ENCODE peak calls at places on chromosome 18, in six cellular contexts. N is lower lobe of right lung, F is OCI-LY7, O is GM10248, E is heart left ventricle, P is HCT116. G is an unnamed sample.
A peak's percentile ranks its signal among the peaks of the same experiment; 100 is the strongest.

GRCh38 chr18:42649636-42650035 is 465.8 kb downstream of the RIT2 start:
- DNase-seq in N (no peak), O (no peak), E (no peak), F (no peak), P (no peak), G (no peak)

GRCh38 chr18:65468881-65469280 is 281.9 kb upstream of the CDH7 start:
- DNase-seq in O (no peak), E (no peak), F (no peak), N (no peak), P (no peak), G (no peak)

GRCh38 chr18:67710639-67711038 is 194.1 kb upstream of the DSEL start:
- DNase-seq in O (no peak), N (no peak), P (no peak), E (no peak), F (no peak), G (peak; percentile 9)

GRCh38 chr18:23844991-23845680 is 155.9 kb downstream of the LAMA3 start:
- DNase-seq in O (no peak), E (no peak), F (no peak), P (no peak), N (no peak), G (no peak)

GRCh38 chr18:51621103-51621969 is 423.9 kb upstream of the MEX3C start:
- DNase-seq in N (peak; percentile 48), P (peak; percentile 1), E (no peak), F (peak; percentile 18), O (peak; percentile 52), G (peak; percentile 72)

GRCh38 chr18:25737710-25738251 is 352.6 kb downstream of the SS18 start:
- DNase-seq in F (no peak), E (no peak), O (no peak), P (peak; percentile 6), N (no peak), G (no peak)

GRCh38 chr18:41645600-41646360 is 309.3 kb upstream of the PIK3C3 start:
- DNase-seq in N (no peak), E (no peak), F (no peak), P (no peak), O (no peak), G (no peak)

GRCh38 chr18:79524181-79525078 is 128.7 kb downstream of the NFATC1 start:
- DNase-seq in P (no peak), F (peak; percentile 28), O (peak; percentile 67), N (peak; percentile 48), E (peak; percentile 65), G (peak; percentile 8)

GRCh38 chr18:57095884-57096283 is 51.0 kb upstream of the BOD1L2 start:
- DNase-seq in E (no peak), N (no peak), P (no peak), O (no peak), F (no peak), G (no peak)

GRCh38 chr18:74945774-74946545 is 263.0 kb downstream of the PTGR3 start:
- DNase-seq in N (no peak), E (no peak), O (no peak), P (no peak), F (no peak), G (no peak)

GRCh38 chr18:73556904-73557303 is 590.7 kb downstream of the FBXO15 start:
- DNase-seq in F (no peak), O (no peak), P (no peak), N (no peak), E (no peak), G (no peak)

GRCh38 chr18:26999797-27000196 is 134.3 kb upstream of the AQP4 start:
- DNase-seq in N (no peak), F (no peak), E (no peak), P (no peak), O (no peak), G (no peak)

GRCh38 chr18:22069916-22070315 is 99.5 kb upstream of the GATA6 start:
- DNase-seq in E (no peak), F (no peak), P (no peak), N (no peak), O (no peak), G (no peak)

GRCh38 chr18:69777248-69777647 is 170.4 kb downstream of the CD226 start:
- DNase-seq in P (no peak), F (no peak), O (no peak), E (no peak), N (no peak), G (no peak)

GRCh38 chr18:39942702-39943101 is 2012.3 kb upstream of the PIK3C3 start:
- DNase-seq in N (no peak), E (no peak), P (no peak), O (no peak), F (no peak), G (no peak)

GRCh38 chr18:2846241-2846637 is 567 bp upstream of the EMILIN2 start:
- DNase-seq in F (no peak), O (peak; percentile 46), P (no peak), N (peak; percentile 52), E (peak; percentile 74), G (peak; percentile 26)

GRCh38 chr18:33212363-33212762 is 228.2 kb downstream of the CCDC178 start:
- DNase-seq in N (no peak), P (no peak), F (no peak), O (no peak), E (no peak), G (no peak)

GRCh38 chr18:3441290-3441689 is 8.7 kb upstream of the TGIF1 start:
- DNase-seq in E (no peak), N (no peak), P (no peak), O (no peak), F (peak; percentile 17), G (no peak)

GRCh38 chr18:37561986-37562385 is 3.6 kb downstream of the CELF4 start:
- DNase-seq in E (no peak), F (no peak), N (no peak), P (no peak), O (no peak), G (no peak)

GRCh38 chr18:36829362-36830140 is 624 bp downstream of the KIAA1328 start:
- DNase-seq in F (no peak), N (no peak), O (no peak), P (no peak), E (no peak), G (no peak)

GRCh38 chr18:50006470-50007046 is 188.4 kb downstream of the MYO5B start:
- DNase-seq in P (no peak), O (no peak), E (no peak), F (no peak), N (no peak), G (no peak)

GRCh38 chr18:13566941-13567762 is 159.2 kb downstream of the FAM210A start:
- DNase-seq in F (peak; percentile 76), E (peak; percentile 79), P (no peak), N (peak; percentile 86), O (peak; percentile 79), G (peak; percentile 90)

GRCh38 chr18:76514573-76514972 is 19.5 kb upstream of the ZNF516 start:
- DNase-seq in O (no peak), E (no peak), P (no peak), N (no peak), F (no peak), G (no peak)

GRCh38 chr18:67192535-67192934 is 324.0 kb downstream of the DSEL start:
- DNase-seq in N (no peak), P (no peak), O (no peak), F (no peak), E (no peak), G (no peak)

GRCh38 chr18:47215554-47216138 is 35.8 kb downstream of the SKOR2 start:
- DNase-seq in F (peak; percentile 26), E (no peak), N (no peak), P (peak; percentile 55), O (peak; percentile 13), G (peak; percentile 51)

GRCh38 chr18:24633121-24633520 is 172.7 kb downstream of the HRH4 start:
- DNase-seq in F (no peak), O (no peak), P (no peak), E (no peak), N (no peak), G (no peak)

GRCh38 chr18:79402209-79402576 is 6.5 kb downstream of the NFATC1 start:
- DNase-seq in P (no peak), N (peak; percentile 47), E (no peak), O (no peak), F (no peak), G (no peak)

GRCh38 chr18:5970032-5970431 is 74.7 kb upstream of the TMEM200C start:
- DNase-seq in F (no peak), E (no peak), P (no peak), O (no peak), N (no peak), G (no peak)

GRCh38 chr18:72091369-72091768 is 452.8 kb downstream of the CBLN2 start:
- DNase-seq in E (no peak), F (peak; percentile 21), P (no peak), N (no peak), O (no peak), G (no peak)

GRCh38 chr18:28003451-28003850 is 173.5 kb downstream of the CDH2 start:
- DNase-seq in O (no peak), P (no peak), E (no peak), N (no peak), F (no peak), G (no peak)

DNA sequence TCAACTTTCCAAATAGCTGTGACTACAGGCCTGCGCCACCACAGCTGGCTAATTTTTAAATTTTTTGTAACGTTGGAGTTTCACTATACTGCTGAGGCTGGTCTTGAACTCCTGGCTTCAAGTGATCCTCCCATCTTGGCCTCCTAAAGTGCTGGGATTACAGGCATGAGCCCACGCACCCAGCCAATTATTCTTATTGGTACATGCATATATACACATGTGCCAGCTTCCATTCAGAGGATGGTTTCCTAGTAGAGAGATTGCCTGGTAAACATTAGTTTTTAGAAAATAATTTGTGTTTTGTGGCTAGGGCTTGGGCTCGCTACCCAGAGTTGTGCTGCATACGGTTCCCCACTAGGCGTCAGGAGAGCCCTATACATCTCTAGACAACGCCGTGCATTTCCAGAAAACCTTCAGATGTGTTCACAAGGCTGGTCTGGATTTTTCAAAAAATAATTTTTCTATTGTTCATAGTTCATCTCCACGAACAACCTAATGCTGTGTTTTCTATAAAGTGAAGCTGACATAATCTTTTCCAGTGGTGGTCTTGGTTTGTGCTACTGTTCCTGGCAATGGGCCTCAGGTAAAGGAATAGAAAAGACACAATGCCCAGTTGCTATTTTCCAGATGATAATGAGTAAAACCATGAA is 14.6 kb upstream of the AFG3L2 start:
- DNase-seq in F (peak; percentile 73), N (no peak), O (peak; percentile 66), E (no peak), P (peak; percentile 52), G (peak; percentile 69)
- TF ChIP-seq CTCF in F (peak; percentile 96), N (peak; percentile 94), O (peak; percentile 91), E (peak; percentile 88), P (peak; percentile 92), G (peak; percentile 97)

GRCh38 chr18:10264260-10264659 is 190.2 kb upstream of the APCDD1 start:
- DNase-seq in P (no peak), N (no peak), F (no peak), O (no peak), E (no peak), G (peak; percentile 32)
- TF ChIP-seq CTCF in P (no peak), N (no peak), F (no peak), O (no peak), E (no peak), G (no peak)

DNA sequence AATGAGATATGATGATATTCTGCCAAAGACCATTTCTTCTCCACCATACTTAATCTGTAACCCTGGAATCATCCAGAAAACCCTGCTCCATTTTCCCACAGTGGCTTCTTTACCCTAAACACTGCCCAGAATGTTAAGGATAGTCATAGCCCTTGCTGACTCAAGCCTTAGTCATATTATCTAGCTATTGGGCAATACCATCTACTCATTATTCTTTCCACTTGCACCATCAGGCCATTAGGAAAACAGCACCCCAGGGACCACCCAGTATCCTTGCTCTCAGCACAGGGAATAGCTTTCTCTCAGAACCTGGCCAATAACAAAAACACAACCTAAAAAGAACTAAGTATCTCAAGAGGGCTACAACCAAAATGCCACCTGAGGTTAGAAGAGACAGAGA is 445.7 kb upstream of the SLC14A2 start:
- DNase-seq in O (no peak), P (no peak), N (no peak), F (no peak), E (no peak), G (no peak)
- TF ChIP-seq CTCF in O (no peak), P (no peak), N (no peak), F (no peak), E (no peak), G (no peak)

GRCh38 chr18:59610546-59611140 is 86.6 kb downstream of the CCBE1 start:
- DNase-seq in E (no peak), P (no peak), O (no peak), F (no peak), N (no peak), G (no peak)
- TF ChIP-seq CTCF in E (no peak), P (no peak), O (no peak), F (no peak), N (no peak), G (no peak)

G was measured in GM12865.